ENCODE peak calls at places on chromosomes 16 and 17, in four cellular contexts. One of them, this sample, is unnamed.

GRCh38 chr16:15682105-15682570 is 32.1 kb downstream of the NDE1 start:
- DNase-seq in HepG2: peak
- DNase-seq in K562: peak
- DNase-seq in GM12878: no peak
- DNase-seq in this sample: no peak

GRCh38 chr17:55527520-55528118 is 16.4 kb upstream of the SMIM36 start:
- DNase-seq in K562: peak
- DNase-seq in GM12878: no peak
- DNase-seq in HepG2: peak
- DNase-seq in this sample: peak

GRCh38 chr16:81797443-81797842 is 18.4 kb downstream of the PLCG2 start:
- DNase-seq in HepG2: no peak
- DNase-seq in GM12878: peak
- DNase-seq in K562: no peak
- DNase-seq in this sample: no peak

GRCh38 chr17:43864161-43864706 is 17.3 kb downstream of the CD300LG start:
- DNase-seq in HepG2: no peak
- DNase-seq in GM12878: no peak
- DNase-seq in K562: no peak
- DNase-seq in this sample: no peak

GRCh38 chr16:19595043-19595767 is 39.7 kb downstream of the VPS35L start:
- DNase-seq in HepG2: no peak
- DNase-seq in GM12878: no peak
- DNase-seq in K562: no peak
- DNase-seq in this sample: no peak

GRCh38 chr16:11562941-11563340 is 23.8 kb downstream of the LITAF start:
- DNase-seq in HepG2: no peak
- DNase-seq in K562: no peak
- DNase-seq in GM12878: no peak
- DNase-seq in this sample: no peak

GRCh38 chr16:12229759-12230594 is 253.4 kb downstream of the SNX29 start:
- DNase-seq in HepG2: peak
- DNase-seq in GM12878: no peak
- DNase-seq in K562: no peak
- DNase-seq in this sample: no peak

GRCh38 chr17:31390426-31390747 is 1.1 kb upstream of the RAB11FIP4 start:
- DNase-seq in K562: no peak
- DNase-seq in GM12878: no peak
- DNase-seq in HepG2: no peak
- DNase-seq in this sample: no peak

GRCh38 chr17:3972281-3972731 is 8.1 kb upstream of the ATP2A3 start:
- DNase-seq in K562: no peak
- DNase-seq in HepG2: no peak
- DNase-seq in GM12878: no peak
- DNase-seq in this sample: no peak

GRCh38 chr17:73091770-73092517 is 544 bp downstream of the SLC39A11 start:
- DNase-seq in HepG2: peak
- DNase-seq in GM12878: no peak
- DNase-seq in K562: peak
- DNase-seq in this sample: peak

GRCh38 chr16:78606572-78606971 is 507.1 kb downstream of the WWOX start:
- DNase-seq in K562: no peak
- DNase-seq in GM12878: no peak
- DNase-seq in HepG2: no peak
- DNase-seq in this sample: no peak

GRCh38 chr17:38322156-38322779 is 21.5 kb downstream of the GPR179 start:
- DNase-seq in GM12878: no peak
- DNase-seq in K562: peak
- DNase-seq in HepG2: peak
- DNase-seq in this sample: peak

GRCh38 chr17:65108152-65108551 is 29.0 kb upstream of the RGS9 start:
- DNase-seq in HepG2: no peak
- DNase-seq in K562: no peak
- DNase-seq in GM12878: no peak
- DNase-seq in this sample: no peak

GRCh38 chr17:9230346-9230745 is 209.0 kb downstream of the NTN1 start:
- DNase-seq in K562: no peak
- DNase-seq in GM12878: no peak
- DNase-seq in HepG2: no peak
- DNase-seq in this sample: no peak

GRCh38 chr16:10039220-10040096 is 142.8 kb downstream of the GRIN2A start:
- DNase-seq in GM12878: no peak
- DNase-seq in K562: no peak
- DNase-seq in HepG2: no peak
- DNase-seq in this sample: peak

DNA sequence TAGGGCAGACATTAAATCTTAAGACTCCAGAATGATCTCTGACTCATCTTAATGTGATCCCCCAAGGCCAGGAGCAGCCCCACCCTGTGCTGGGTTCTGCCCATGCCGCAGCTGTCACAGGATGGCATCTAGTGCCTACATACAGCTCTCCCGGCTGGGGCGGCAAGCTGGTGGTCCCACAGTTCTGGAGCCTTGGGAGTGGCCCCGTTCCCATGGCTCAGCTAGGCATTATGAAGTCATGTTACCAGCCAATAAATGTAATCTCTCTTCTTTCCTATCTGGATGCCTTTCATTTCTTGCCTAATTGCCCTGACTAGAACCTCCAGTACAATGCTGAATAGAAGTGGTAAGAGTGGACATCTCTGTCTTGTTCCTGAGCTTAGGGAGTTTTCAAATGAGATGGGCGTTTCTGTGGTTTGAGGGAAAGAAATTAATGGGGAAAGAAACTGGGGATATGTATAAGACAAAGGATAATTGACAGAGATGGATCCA is 95.7 kb upstream of the DNAH17 start:
- DNase-seq in GM12878: no peak
- DNase-seq in K562: no peak
- DNase-seq in HepG2: no peak
- DNase-seq in this sample: no peak
- TF ChIP-seq FOXM1 in GM12878: no peak
- TF ChIP-seq FOXM1 in K562: no peak
- TF ChIP-seq FOXM1 in HepG2: no peak
- TF ChIP-seq FOXM1 in this sample: no peak

DNA sequence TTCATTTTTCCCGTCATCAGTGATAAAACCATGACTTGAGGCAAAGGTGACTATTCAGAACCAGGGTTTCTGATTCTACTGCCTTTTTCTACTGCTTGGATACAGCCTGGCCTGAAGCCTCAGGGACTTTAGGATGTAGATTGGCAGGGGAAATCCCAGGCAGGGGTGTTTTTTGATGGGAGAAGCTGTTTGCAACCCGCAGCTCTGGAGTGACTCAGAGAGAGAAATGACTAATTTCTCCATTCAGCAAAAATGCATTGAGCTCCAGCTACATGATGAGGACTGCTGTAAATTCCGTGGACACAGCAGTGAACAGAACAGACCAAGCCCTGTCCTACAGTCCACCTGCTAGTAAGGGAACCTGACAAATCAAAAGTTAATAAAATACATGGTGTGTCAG is 560.6 kb downstream of the CDH13 start:
- DNase-seq in K562: no peak
- DNase-seq in GM12878: no peak
- DNase-seq in HepG2: no peak
- DNase-seq in this sample: no peak
- TF ChIP-seq SP1 in K562: no peak
- TF ChIP-seq SP1 in GM12878: no peak
- TF ChIP-seq SP1 in HepG2: no peak
- TF ChIP-seq SP1 in this sample: no peak

DNA sequence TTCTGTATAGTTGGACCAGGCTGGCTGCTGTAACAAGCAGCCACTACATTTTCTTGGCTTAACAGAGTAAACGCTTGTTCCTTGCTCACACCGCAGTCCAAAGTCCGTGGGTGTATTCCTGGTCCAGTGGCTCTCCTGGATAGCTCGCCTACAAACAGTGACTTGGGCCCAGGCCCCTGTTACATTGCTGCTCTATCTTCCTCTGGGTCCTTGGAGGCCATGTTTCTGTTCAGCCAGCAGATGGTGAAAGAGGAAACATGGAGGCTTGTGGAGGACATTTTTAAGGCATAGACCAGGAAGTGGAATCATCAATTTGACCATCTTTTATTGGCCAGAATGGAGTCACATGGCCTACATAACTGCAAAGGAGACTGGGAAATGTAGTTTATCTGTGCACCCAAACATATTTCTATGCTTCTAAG is 55.1 kb downstream of the ATP2C2 start:
- DNase-seq in K562: peak
- DNase-seq in GM12878: peak
- DNase-seq in HepG2: peak
- DNase-seq in this sample: peak
- TF ChIP-seq BHLHE40 in K562: no peak
- TF ChIP-seq BHLHE40 in GM12878: no peak
- TF ChIP-seq BHLHE40 in HepG2: no peak
- TF ChIP-seq BHLHE40 in this sample: no peak

DNA sequence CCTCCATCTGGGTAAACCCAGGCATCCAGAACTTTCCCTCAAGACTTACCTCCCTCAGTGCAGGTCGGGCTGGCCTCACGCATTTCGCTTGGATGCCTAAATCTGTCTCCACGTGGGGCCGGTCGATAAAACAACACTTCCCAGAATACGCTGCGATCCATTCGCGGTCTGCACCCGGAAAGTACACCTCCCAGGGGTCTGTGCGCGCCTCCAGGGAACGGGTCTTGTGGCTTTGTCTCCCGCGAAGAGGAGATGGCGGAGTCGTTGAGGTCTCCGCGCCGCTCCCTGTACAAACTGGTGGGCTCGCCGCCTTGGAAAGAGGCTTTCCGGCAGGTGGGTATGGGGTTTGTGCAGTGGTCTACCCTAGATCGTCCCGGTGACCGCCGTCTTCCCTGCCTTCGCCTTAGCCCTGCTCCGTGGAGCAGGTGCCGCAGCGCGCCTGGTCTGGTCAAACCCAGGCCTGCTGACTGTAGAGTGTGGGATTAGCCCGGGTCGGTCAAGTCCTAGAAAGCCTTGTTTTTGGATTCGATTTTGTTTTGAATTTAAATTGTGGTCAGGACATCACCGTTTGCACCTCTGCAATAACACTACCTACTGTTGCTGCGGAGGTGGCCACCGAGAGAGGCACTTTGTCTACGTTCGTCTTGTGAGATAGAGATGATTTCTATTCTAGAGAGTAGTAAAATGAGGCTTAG is at the start of gene RPAIN:
- DNase-seq in HepG2: peak
- DNase-seq in GM12878: no peak
- DNase-seq in K562: peak
- DNase-seq in this sample: peak
- TF ChIP-seq FOXM1 in HepG2: no peak
- TF ChIP-seq FOXM1 in GM12878: no peak
- TF ChIP-seq FOXM1 in K562: no peak
- TF ChIP-seq FOXM1 in this sample: no peak

DNA sequence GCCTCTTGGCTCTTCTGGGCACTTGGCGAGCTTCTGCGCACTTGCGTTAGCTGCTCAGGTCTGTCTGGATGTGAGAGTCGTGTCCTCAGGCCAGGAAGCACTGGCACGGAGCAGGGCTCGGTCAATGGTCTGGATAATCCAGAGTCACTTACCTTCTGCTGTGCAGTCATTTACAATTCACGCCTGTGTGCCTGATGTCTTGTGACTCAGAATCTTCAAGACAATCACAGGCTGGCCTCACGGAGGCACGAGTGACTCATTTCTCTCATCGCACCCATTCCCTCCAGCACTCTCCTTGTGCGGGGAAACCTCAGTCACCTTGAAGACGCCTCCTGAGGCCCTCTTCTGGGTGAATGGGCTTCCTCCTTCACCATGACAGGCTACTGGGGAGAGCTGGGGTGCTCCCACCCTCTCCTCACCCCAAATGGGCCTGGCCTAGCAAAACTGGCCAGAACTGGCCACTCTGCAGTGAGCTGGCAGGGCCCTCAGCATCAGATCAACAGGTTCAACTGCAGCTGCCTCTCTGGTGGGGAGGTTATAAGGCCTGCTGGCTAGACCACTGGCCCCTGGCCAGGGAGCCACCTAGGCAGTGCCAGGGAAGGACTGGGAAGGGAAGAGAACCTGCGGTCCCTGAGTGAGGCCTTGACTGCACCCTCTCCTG is 1.9 kb upstream of the CAPN15 start:
- DNase-seq in GM12878: peak
- DNase-seq in K562: peak
- DNase-seq in HepG2: no peak
- DNase-seq in this sample: no peak
- TF ChIP-seq SP1 in GM12878: peak
- TF ChIP-seq SP1 in K562: no peak
- TF ChIP-seq SP1 in HepG2: no peak
- TF ChIP-seq SP1 in this sample: no peak

DNA sequence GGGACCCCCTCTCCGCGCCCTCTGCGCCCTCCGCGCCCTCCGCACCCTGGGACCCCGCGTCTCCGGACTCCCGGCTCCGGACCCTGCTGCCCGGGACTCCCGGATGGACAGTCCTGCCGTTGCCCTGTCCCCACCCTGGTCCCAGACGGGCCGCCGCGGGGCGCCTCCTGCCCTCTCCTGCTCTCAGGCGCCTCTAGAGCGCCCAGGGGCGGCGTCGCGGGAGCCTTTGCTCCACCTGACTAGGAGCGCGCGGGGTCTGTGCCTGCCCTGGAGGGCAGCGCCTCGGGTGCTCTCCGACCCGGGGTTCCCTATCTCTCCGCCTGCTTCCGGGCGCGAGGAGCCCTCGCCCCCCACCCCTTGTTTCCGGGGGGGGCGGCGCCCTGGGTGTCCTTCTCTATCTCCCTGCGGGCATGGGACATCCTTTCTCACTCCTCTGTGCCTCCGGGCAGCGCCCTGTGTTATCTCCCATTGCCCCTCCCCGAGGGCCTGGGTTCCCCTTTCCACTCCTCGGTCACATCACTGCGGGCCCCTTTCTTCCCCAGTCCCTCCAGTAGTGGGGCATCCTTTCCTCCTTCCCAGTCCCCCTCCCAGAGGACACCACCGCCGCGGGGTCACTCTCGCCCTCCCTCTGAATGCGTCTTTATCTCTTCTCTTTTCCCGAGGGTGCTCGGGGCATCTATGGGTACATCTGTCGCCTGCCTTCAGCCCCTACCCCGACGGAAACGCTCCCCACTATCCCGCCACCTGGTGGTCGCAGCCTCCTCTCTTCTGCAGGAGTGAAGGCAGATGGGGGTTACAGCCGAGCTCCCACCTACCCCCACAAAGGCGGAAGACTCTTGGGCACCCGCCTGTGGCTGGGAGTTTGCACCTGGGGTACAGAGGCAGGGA is 865 bp downstream of the PRKCB start:
- DNase-seq in HepG2: no peak
- DNase-seq in GM12878: no peak
- DNase-seq in K562: peak
- DNase-seq in this sample: peak
- TF ChIP-seq BHLHE40 in HepG2: no peak
- TF ChIP-seq BHLHE40 in GM12878: peak
- TF ChIP-seq BHLHE40 in K562: no peak
- TF ChIP-seq BHLHE40 in this sample: no peak

GRCh38 chr16:72481419-72481818 is 309.5 kb upstream of the PMFBP1 start:
- DNase-seq in K562: no peak
- DNase-seq in GM12878: no peak
- DNase-seq in HepG2: no peak
- DNase-seq in this sample: no peak
- TF ChIP-seq FOXM1 in K562: no peak
- TF ChIP-seq FOXM1 in GM12878: no peak
- TF ChIP-seq FOXM1 in HepG2: no peak
- TF ChIP-seq FOXM1 in this sample: no peak

GRCh38 chr17:48561894-48562810 is 16.0 kb downstream of the HOXB4 start:
- DNase-seq in K562: peak
- DNase-seq in HepG2: no peak
- DNase-seq in GM12878: peak
- DNase-seq in this sample: peak
- TF ChIP-seq SP1 in K562: no peak
- TF ChIP-seq SP1 in HepG2: no peak
- TF ChIP-seq SP1 in GM12878: no peak
- TF ChIP-seq SP1 in this sample: no peak